ENCODE peak calls at places on chromosomes 2 and 18, in ten cellular contexts. One of them, this sample, is unnamed.

GRCh38 chr2:49286726-49287125 is 132.4 kb upstream of the FSHR start:
- DNase-seq in GM06990: no peak
- DNase-seq in upper lobe of right lung: no peak
- DNase-seq in cardiac muscle cell: peak; percentile 47
- DNase-seq in NCI-H1105: no peak
- DNase-seq in amygdala: no peak
- DNase-seq in retina: no peak
- DNase-seq in fibroblast of mammary gland: no peak
- DNase-seq in HS-5: no peak
- DNase-seq in COR-L47: no peak
- DNase-seq in this sample: no peak

GRCh38 chr2:10359731-10360329 is 57.1 kb downstream of the HPCAL1 start:
- DNase-seq in GM06990: no peak
- DNase-seq in upper lobe of right lung: no peak
- DNase-seq in cardiac muscle cell: no peak
- DNase-seq in NCI-H1105: no peak
- DNase-seq in amygdala: no peak
- DNase-seq in retina: no peak
- DNase-seq in fibroblast of mammary gland: no peak
- DNase-seq in HS-5: no peak
- DNase-seq in COR-L47: no peak
- DNase-seq in this sample: no peak

GRCh38 chr2:84556190-84556589 is 39.9 kb downstream of the DNAH6 start:
- DNase-seq in GM06990: no peak
- DNase-seq in upper lobe of right lung: no peak
- DNase-seq in cardiac muscle cell: no peak
- DNase-seq in NCI-H1105: no peak
- DNase-seq in amygdala: no peak
- DNase-seq in retina: no peak
- DNase-seq in fibroblast of mammary gland: no peak
- DNase-seq in HS-5: no peak
- DNase-seq in COR-L47: no peak
- DNase-seq in this sample: no peak

GRCh38 chr2:43648979-43649701 is 12.1 kb downstream of the PLEKHH2 start:
- DNase-seq in GM06990: no peak
- DNase-seq in upper lobe of right lung: no peak
- DNase-seq in cardiac muscle cell: peak; percentile 22
- DNase-seq in NCI-H1105: no peak
- DNase-seq in amygdala: no peak
- DNase-seq in retina: no peak
- DNase-seq in fibroblast of mammary gland: no peak
- DNase-seq in HS-5: no peak
- DNase-seq in COR-L47: no peak
- DNase-seq in this sample: no peak

GRCh38 chr2:127153691-127154158 is 46.8 kb upstream of the BIN1 start:
- DNase-seq in GM06990: no peak
- DNase-seq in upper lobe of right lung: no peak
- DNase-seq in cardiac muscle cell: peak; percentile 78
- DNase-seq in NCI-H1105: no peak
- DNase-seq in amygdala: peak; percentile 52
- DNase-seq in retina: no peak
- DNase-seq in fibroblast of mammary gland: peak; percentile 92
- DNase-seq in HS-5: peak; percentile 93
- DNase-seq in COR-L47: no peak
- DNase-seq in this sample: no peak

GRCh38 chr2:121521359-121521758 is 9.3 kb upstream of the RNU4ATAC start:
- DNase-seq in GM06990: no peak
- DNase-seq in upper lobe of right lung: no peak
- DNase-seq in cardiac muscle cell: no peak
- DNase-seq in NCI-H1105: no peak
- DNase-seq in amygdala: no peak
- DNase-seq in retina: no peak
- DNase-seq in fibroblast of mammary gland: peak; percentile 77
- DNase-seq in HS-5: no peak
- DNase-seq in COR-L47: no peak
- DNase-seq in this sample: no peak

GRCh38 chr18:63342206-63342605 is 22.6 kb upstream of the BCL2 start:
- DNase-seq in GM06990: no peak
- DNase-seq in upper lobe of right lung: no peak
- DNase-seq in cardiac muscle cell: peak; percentile 53
- DNase-seq in NCI-H1105: no peak
- DNase-seq in amygdala: peak; percentile 4
- DNase-seq in retina: peak; percentile 47
- DNase-seq in fibroblast of mammary gland: peak; percentile 45
- DNase-seq in HS-5: no peak
- DNase-seq in COR-L47: no peak
- DNase-seq in this sample: no peak

GRCh38 chr2:46847726-46848421 is 67.7 kb downstream of the MCFD2 start:
- DNase-seq in GM06990: no peak
- DNase-seq in upper lobe of right lung: no peak
- DNase-seq in cardiac muscle cell: peak; percentile 89
- DNase-seq in NCI-H1105: no peak
- DNase-seq in amygdala: no peak
- DNase-seq in retina: no peak
- DNase-seq in fibroblast of mammary gland: peak; percentile 90
- DNase-seq in HS-5: no peak
- DNase-seq in COR-L47: no peak
- DNase-seq in this sample: no peak

GRCh38 chr2:226217191-226217590 is 582.4 kb downstream of the IRS1 start:
- DNase-seq in GM06990: no peak
- DNase-seq in upper lobe of right lung: no peak
- DNase-seq in cardiac muscle cell: no peak
- DNase-seq in NCI-H1105: no peak
- DNase-seq in amygdala: no peak
- DNase-seq in retina: no peak
- DNase-seq in fibroblast of mammary gland: no peak
- DNase-seq in HS-5: no peak
- DNase-seq in COR-L47: no peak
- DNase-seq in this sample: no peak

GRCh38 chr2:20368706-20369105 is 18.1 kb upstream of the PUM2 start:
- DNase-seq in GM06990: no peak
- DNase-seq in upper lobe of right lung: no peak
- DNase-seq in cardiac muscle cell: no peak
- DNase-seq in NCI-H1105: no peak
- DNase-seq in amygdala: no peak
- DNase-seq in retina: no peak
- DNase-seq in fibroblast of mammary gland: peak; percentile 22
- DNase-seq in HS-5: no peak
- DNase-seq in COR-L47: no peak
- DNase-seq in this sample: no peak

GRCh38 chr2:171431677-171432167 is 2.1 kb downstream of the METTL8 start:
- DNase-seq in GM06990: no peak
- DNase-seq in upper lobe of right lung: no peak
- DNase-seq in cardiac muscle cell: no peak
- DNase-seq in NCI-H1105: no peak
- DNase-seq in amygdala: no peak
- DNase-seq in retina: no peak
- DNase-seq in fibroblast of mammary gland: no peak
- DNase-seq in HS-5: no peak
- DNase-seq in COR-L47: no peak
- DNase-seq in this sample: no peak

GRCh38 chr2:3246406-3246805 is 131.2 kb downstream of the EIPR1 start:
- DNase-seq in GM06990: no peak
- DNase-seq in upper lobe of right lung: no peak
- DNase-seq in cardiac muscle cell: no peak
- DNase-seq in NCI-H1105: no peak
- DNase-seq in amygdala: no peak
- DNase-seq in retina: no peak
- DNase-seq in fibroblast of mammary gland: no peak
- DNase-seq in HS-5: no peak
- DNase-seq in COR-L47: no peak
- DNase-seq in this sample: no peak

GRCh38 chr2:155372969-155373368 is 674.5 kb downstream of the KCNJ3 start:
- DNase-seq in GM06990: no peak
- DNase-seq in upper lobe of right lung: no peak
- DNase-seq in cardiac muscle cell: peak; percentile 29
- DNase-seq in NCI-H1105: peak; percentile 13
- DNase-seq in amygdala: no peak
- DNase-seq in retina: no peak
- DNase-seq in fibroblast of mammary gland: peak; percentile 24
- DNase-seq in HS-5: no peak
- DNase-seq in COR-L47: peak; percentile 16
- DNase-seq in this sample: no peak

GRCh38 chr2:47904903-47905453 is 1.3 kb downstream of the FBXO11 start:
- DNase-seq in GM06990: peak; percentile 56
- DNase-seq in upper lobe of right lung: peak; percentile 76
- DNase-seq in cardiac muscle cell: peak; percentile 24
- DNase-seq in NCI-H1105: no peak
- DNase-seq in amygdala: peak; percentile 66
- DNase-seq in retina: no peak
- DNase-seq in fibroblast of mammary gland: no peak
- DNase-seq in HS-5: no peak
- DNase-seq in COR-L47: peak; percentile 39
- DNase-seq in this sample: no peak

GRCh38 chr2:135952891-135953290 is 32.5 kb downstream of the DARS1 start:
- DNase-seq in GM06990: no peak
- DNase-seq in upper lobe of right lung: no peak
- DNase-seq in cardiac muscle cell: peak; percentile 58
- DNase-seq in NCI-H1105: no peak
- DNase-seq in amygdala: no peak
- DNase-seq in retina: no peak
- DNase-seq in fibroblast of mammary gland: no peak
- DNase-seq in HS-5: no peak
- DNase-seq in COR-L47: no peak
- DNase-seq in this sample: no peak

GRCh38 chr2:160387558-160388262 is 105.9 kb downstream of the RBMS1 start:
- DNase-seq in GM06990: no peak
- DNase-seq in upper lobe of right lung: no peak
- DNase-seq in cardiac muscle cell: peak; percentile 97
- DNase-seq in NCI-H1105: no peak
- DNase-seq in amygdala: no peak
- DNase-seq in retina: no peak
- DNase-seq in fibroblast of mammary gland: peak; percentile 100
- DNase-seq in HS-5: peak; percentile 96
- DNase-seq in COR-L47: no peak
- DNase-seq in this sample: no peak

GRCh38 chr2:122804494-122804893 is 1049.0 kb downstream of the TSN start:
- DNase-seq in GM06990: no peak
- DNase-seq in upper lobe of right lung: no peak
- DNase-seq in cardiac muscle cell: no peak
- DNase-seq in NCI-H1105: no peak
- DNase-seq in amygdala: no peak
- DNase-seq in retina: no peak
- DNase-seq in fibroblast of mammary gland: no peak
- DNase-seq in HS-5: peak; percentile 63
- DNase-seq in COR-L47: no peak
- DNase-seq in this sample: no peak

GRCh38 chr2:126700073-126700581 is 44.2 kb downstream of the GYPC start:
- DNase-seq in GM06990: no peak
- DNase-seq in upper lobe of right lung: no peak
- DNase-seq in cardiac muscle cell: peak; percentile 42
- DNase-seq in NCI-H1105: no peak
- DNase-seq in amygdala: no peak
- DNase-seq in retina: no peak
- DNase-seq in fibroblast of mammary gland: no peak
- DNase-seq in HS-5: no peak
- DNase-seq in COR-L47: peak; percentile 83
- DNase-seq in this sample: no peak

GRCh38 chr2:6452702-6453481 is 412.8 kb downstream of the CMPK2 start:
- DNase-seq in GM06990: no peak
- DNase-seq in upper lobe of right lung: no peak
- DNase-seq in cardiac muscle cell: no peak
- DNase-seq in NCI-H1105: no peak
- DNase-seq in amygdala: no peak
- DNase-seq in retina: no peak
- DNase-seq in fibroblast of mammary gland: no peak
- DNase-seq in HS-5: no peak
- DNase-seq in COR-L47: no peak
- DNase-seq in this sample: no peak

GRCh38 chr2:64941751-64942150 is 47.4 kb upstream of the SLC1A4 start:
- DNase-seq in GM06990: no peak
- DNase-seq in upper lobe of right lung: no peak
- DNase-seq in cardiac muscle cell: no peak
- DNase-seq in NCI-H1105: no peak
- DNase-seq in amygdala: no peak
- DNase-seq in retina: no peak
- DNase-seq in fibroblast of mammary gland: no peak
- DNase-seq in HS-5: no peak
- DNase-seq in COR-L47: no peak
- DNase-seq in this sample: no peak

GRCh38 chr18:79927597-79928562 is 23.6 kb downstream of the SLC66A2 start:
- DNase-seq in GM06990: no peak
- DNase-seq in upper lobe of right lung: peak; percentile 54
- DNase-seq in cardiac muscle cell: no peak
- DNase-seq in NCI-H1105: no peak
- DNase-seq in amygdala: no peak
- DNase-seq in retina: peak; percentile 28
- DNase-seq in fibroblast of mammary gland: no peak
- DNase-seq in HS-5: no peak
- DNase-seq in COR-L47: no peak
- DNase-seq in this sample: no peak

GRCh38 chr2:176161817-176162626 is 4.9 kb downstream of the HOXD3 start:
- DNase-seq in GM06990: no peak
- DNase-seq in upper lobe of right lung: no peak
- DNase-seq in cardiac muscle cell: peak; percentile 25
- DNase-seq in NCI-H1105: no peak
- DNase-seq in amygdala: no peak
- DNase-seq in retina: peak; percentile 60
- DNase-seq in fibroblast of mammary gland: peak; percentile 71
- DNase-seq in HS-5: no peak
- DNase-seq in COR-L47: no peak
- DNase-seq in this sample: no peak

GRCh38 chr2:151783133-151783520 is 45.1 kb downstream of the ARL5A start:
- DNase-seq in GM06990: no peak
- DNase-seq in upper lobe of right lung: no peak
- DNase-seq in cardiac muscle cell: no peak
- DNase-seq in NCI-H1105: no peak
- DNase-seq in amygdala: no peak
- DNase-seq in retina: no peak
- DNase-seq in fibroblast of mammary gland: no peak
- DNase-seq in HS-5: no peak
- DNase-seq in COR-L47: no peak
- DNase-seq in this sample: no peak

GRCh38 chr18:4450065-4450676 is 4.9 kb downstream of the DLGAP1 start:
- DNase-seq in GM06990: no peak
- DNase-seq in upper lobe of right lung: no peak
- DNase-seq in cardiac muscle cell: no peak
- DNase-seq in NCI-H1105: no peak
- DNase-seq in amygdala: no peak
- DNase-seq in retina: no peak
- DNase-seq in fibroblast of mammary gland: no peak
- DNase-seq in HS-5: no peak
- DNase-seq in COR-L47: no peak
- DNase-seq in this sample: no peak

GRCh38 chr2:85905891-85906290 is 17.1 kb upstream of the ST3GAL5 start:
- DNase-seq in GM06990: no peak
- DNase-seq in upper lobe of right lung: no peak
- DNase-seq in cardiac muscle cell: no peak
- DNase-seq in NCI-H1105: no peak
- DNase-seq in amygdala: no peak
- DNase-seq in retina: no peak
- DNase-seq in fibroblast of mammary gland: no peak
- DNase-seq in HS-5: no peak
- DNase-seq in COR-L47: no peak
- DNase-seq in this sample: no peak

GRCh38 chr2:237700583-237701032 is 73.2 kb downstream of the LRRFIP1 start:
- DNase-seq in GM06990: peak; percentile 74
- DNase-seq in upper lobe of right lung: peak; percentile 67
- DNase-seq in cardiac muscle cell: peak; percentile 82
- DNase-seq in NCI-H1105: no peak
- DNase-seq in amygdala: peak; percentile 31
- DNase-seq in retina: peak; percentile 62
- DNase-seq in fibroblast of mammary gland: peak; percentile 84
- DNase-seq in HS-5: no peak
- DNase-seq in COR-L47: peak; percentile 54
- DNase-seq in this sample: peak; percentile 81

This sample was measured in stimulated activated naive CD4-positive, alpha-beta T cell treated with Interleukin-2 at 50 U/mL for 16 hours.